ENCODE peak calls at places on chromosomes 7 and 10, in eight cellular contexts. D is nucleus accumbens; V is AG08396; W is M059J; M is NCI-H2171 treated with DMSO at 0.1 percent for 48 hours; Y is iPS DF 6.9; U is Caco-2; O is activated CD4-positive, CD25-positive, alpha-beta regulatory T cell. H is an unnamed sample.

GRCh38 chr7:11170863-11171568 is 197.3 kb downstream of the PHF14 start:
- DNase-seq in D (no peak), V (no peak), W (no peak), M (peak), Y (no peak), U (no peak), O (no peak), H (no peak)

GRCh38 chr10:21534611-21535493 is 820 bp downstream of the MLLT10 start:
- DNase-seq in D (peak), V (peak), W (peak), M (peak), Y (no peak), U (peak), O (peak), H (no peak)

GRCh38 chr7:25777969-25778767 is 373.8 kb upstream of the NFE2L3 start:
- DNase-seq in D (no peak), V (no peak), W (no peak), M (peak), Y (no peak), U (no peak), O (no peak), H (no peak)

GRCh38 chr7:51644216-51644615 is 327.6 kb upstream of the COBL start:
- DNase-seq in D (no peak), V (no peak), W (no peak), M (no peak), Y (no peak), U (no peak), O (no peak), H (no peak)

GRCh38 chr7:137961200-137962177 is 40.4 kb downstream of the CREB3L2 start:
- DNase-seq in D (no peak), V (no peak), W (peak), M (no peak), Y (no peak), U (no peak), O (no peak), H (no peak)

GRCh38 chr7:102284399-102284798 is 2.3 kb upstream of the SH2B2 start:
- DNase-seq in D (no peak), V (no peak), W (peak), M (no peak), Y (no peak), U (no peak), O (no peak), H (no peak)

GRCh38 chr10:46787321-46787615 is 124.0 kb upstream of the PTPN20 start:
- DNase-seq in D (peak), V (peak), W (peak), M (peak), Y (no peak), U (peak), O (no peak), H (no peak)

GRCh38 chr7:14924398-14924797 is 21.8 kb upstream of the DGKB start:
- DNase-seq in D (no peak), V (no peak), W (peak), M (peak), Y (no peak), U (no peak), O (no peak), H (no peak)

GRCh38 chr7:2198206-2198605 is 34.5 kb downstream of the MAD1L1 start:
- DNase-seq in D (no peak), V (no peak), W (no peak), M (no peak), Y (no peak), U (no peak), O (no peak), H (no peak)

GRCh38 chr7:11082552-11083213 is 109.0 kb downstream of the PHF14 start:
- DNase-seq in D (no peak), V (no peak), W (no peak), M (peak), Y (no peak), U (peak), O (no peak), H (peak)

GRCh38 chr10:84200537-84201243 is 6.4 kb downstream of the CDHR1 start:
- DNase-seq in D (no peak), V (no peak), W (no peak), M (no peak), Y (no peak), U (no peak), O (no peak), H (no peak)

GRCh38 chr10:5658871-5659618 is 7.3 kb downstream of the ASB13 start:
- DNase-seq in D (no peak), V (no peak), W (no peak), M (peak), Y (no peak), U (no peak), O (no peak), H (peak)

GRCh38 chr7:25979605-25980004 is 172.4 kb upstream of the NFE2L3 start:
- DNase-seq in D (no peak), V (no peak), W (no peak), M (no peak), Y (no peak), U (no peak), O (no peak), H (no peak)

GRCh38 chr7:69373171-69374035 is 224.9 kb upstream of the AUTS2 start:
- DNase-seq in D (no peak), V (no peak), W (peak), M (peak), Y (no peak), U (no peak), O (no peak), H (no peak)

GRCh38 chr7:26664735-26665420 is 199.5 kb downstream of the SKAP2 start:
- DNase-seq in D (no peak), V (no peak), W (peak), M (no peak), Y (no peak), U (peak), O (no peak), H (no peak)

GRCh38 chr10:37737336-37737735 is 120.1 kb downstream of the ZNF248 start:
- DNase-seq in D (no peak), V (no peak), W (no peak), M (no peak), Y (no peak), U (no peak), O (no peak), H (no peak)

GRCh38 chr10:79048639-79049550 is 19.9 kb upstream of the ZMIZ1 start:
- DNase-seq in D (no peak), V (no peak), W (no peak), M (no peak), Y (no peak), U (no peak), O (no peak), H (no peak)

GRCh38 chr10:79079490-79080355 is 11.0 kb downstream of the ZMIZ1 start:
- DNase-seq in D (no peak), V (peak), W (peak), M (no peak), Y (no peak), U (no peak), O (no peak), H (no peak)

GRCh38 chr10:69839696-69840345 is 38.1 kb downstream of the COL13A1 start:
- DNase-seq in D (no peak), V (no peak), W (peak), M (no peak), Y (no peak), U (no peak), O (no peak), H (no peak)

GRCh38 chr10:104255244-104255981 is 721 bp downstream of the GSTO1 start:
- DNase-seq in D (no peak), V (peak), W (peak), M (peak), Y (no peak), U (peak), O (no peak), H (no peak)

GRCh38 chr7:47253650-47254080 is 328.2 kb downstream of the TNS3 start:
- DNase-seq in D (no peak), V (peak), W (peak), M (peak), Y (no peak), U (no peak), O (no peak), H (peak)

GRCh38 chr10:27240891-27241639 is 468 bp upstream of the ACBD5 start:
- DNase-seq in D (peak), V (peak), W (peak), M (peak), Y (no peak), U (peak), O (peak), H (no peak)

GRCh38 chr7:154579711-154580110 is 423.2 kb downstream of the PAXIP1 start:
- DNase-seq in D (no peak), V (no peak), W (no peak), M (no peak), Y (no peak), U (no peak), O (no peak), H (no peak)

H was measured in HuH-7.